ENCODE peak calls at places on chromosomes 4 and X, in six cellular contexts. One of them, this sample, is unnamed.
A peak's percentile ranks its signal among the peaks of the same experiment; 100 is the strongest.

GRCh38 chr4:1973661-1974060 is 35.1 kb downstream of the NELFA start:
- DNase-seq in A549: no peak
- DNase-seq in right lobe of liver: peak; percentile 21
- DNase-seq in upper lobe of left lung: no peak
- DNase-seq in NB4: no peak
- DNase-seq in transverse colon: no peak
- DNase-seq in this sample: no peak

GRCh38 chr4:945274-946102 is 13.2 kb downstream of the TMEM175 start:
- DNase-seq in A549: no peak
- DNase-seq in right lobe of liver: no peak
- DNase-seq in upper lobe of left lung: peak; percentile 42
- DNase-seq in NB4: no peak
- DNase-seq in transverse colon: no peak
- DNase-seq in this sample: no peak

GRCh38 chr4:3715251-3716033 is 50.7 kb upstream of the ADRA2C start:
- DNase-seq in A549: no peak
- DNase-seq in right lobe of liver: no peak
- DNase-seq in upper lobe of left lung: peak; percentile 51
- DNase-seq in NB4: no peak
- DNase-seq in transverse colon: no peak
- DNase-seq in this sample: no peak

GRCh38 chrX:39752820-39753219 is 344.9 kb downstream of the BCOR start:
- DNase-seq in A549: no peak
- DNase-seq in right lobe of liver: peak; percentile 68
- DNase-seq in upper lobe of left lung: no peak
- DNase-seq in NB4: no peak
- DNase-seq in transverse colon: no peak
- DNase-seq in this sample: no peak

GRCh38 chrX:131704136-131704695 is 160.3 kb downstream of the OR13H1 start:
- DNase-seq in A549: peak; percentile 55
- DNase-seq in right lobe of liver: no peak
- DNase-seq in upper lobe of left lung: no peak
- DNase-seq in NB4: no peak
- DNase-seq in transverse colon: peak; percentile 93
- DNase-seq in this sample: peak; percentile 91

GRCh38 chr4:111869339-111869738 is 275.9 kb upstream of the FAM241A start:
- DNase-seq in A549: no peak
- DNase-seq in right lobe of liver: no peak
- DNase-seq in upper lobe of left lung: no peak
- DNase-seq in NB4: no peak
- DNase-seq in transverse colon: no peak
- DNase-seq in this sample: no peak

GRCh38 chr4:74934016-74934821 is 1.3 kb downstream of the PARM1 start:
- DNase-seq in A549: no peak
- DNase-seq in right lobe of liver: no peak
- DNase-seq in upper lobe of left lung: peak; percentile 58
- DNase-seq in NB4: no peak
- DNase-seq in transverse colon: peak; percentile 54
- DNase-seq in this sample: peak; percentile 22

GRCh38 chr4:30757357-30757756 is 37.2 kb downstream of the PCDH7 start:
- DNase-seq in A549: no peak
- DNase-seq in right lobe of liver: no peak
- DNase-seq in upper lobe of left lung: no peak
- DNase-seq in NB4: peak; percentile 12
- DNase-seq in transverse colon: no peak
- DNase-seq in this sample: no peak

GRCh38 chrX:39017062-39017461 is 215.8 kb downstream of the MID1IP1 start:
- DNase-seq in A549: no peak
- DNase-seq in right lobe of liver: peak; percentile 48
- DNase-seq in upper lobe of left lung: no peak
- DNase-seq in NB4: no peak
- DNase-seq in transverse colon: no peak
- DNase-seq in this sample: no peak

GRCh38 chr4:4780634-4781287 is 78.7 kb upstream of the MSX1 start:
- DNase-seq in A549: no peak
- DNase-seq in right lobe of liver: no peak
- DNase-seq in upper lobe of left lung: no peak
- DNase-seq in NB4: no peak
- DNase-seq in transverse colon: no peak
- DNase-seq in this sample: no peak

GRCh38 chr4:74768857-74769525 is 25.3 kb downstream of the BTC start:
- DNase-seq in A549: peak; percentile 5
- DNase-seq in right lobe of liver: no peak
- DNase-seq in upper lobe of left lung: no peak
- DNase-seq in NB4: no peak
- DNase-seq in transverse colon: no peak
- DNase-seq in this sample: no peak

GRCh38 chr4:138222041-138222440 is 20.1 kb downstream of the SLC7A11 start:
- DNase-seq in A549: no peak
- DNase-seq in right lobe of liver: no peak
- DNase-seq in upper lobe of left lung: no peak
- DNase-seq in NB4: no peak
- DNase-seq in transverse colon: no peak
- DNase-seq in this sample: no peak

GRCh38 chrX:136822337-136823095 is 41.8 kb upstream of the ARHGEF6 start:
- DNase-seq in A549: no peak
- DNase-seq in right lobe of liver: no peak
- DNase-seq in upper lobe of left lung: no peak
- DNase-seq in NB4: no peak
- DNase-seq in transverse colon: no peak
- DNase-seq in this sample: peak; percentile 15

GRCh38 chr4:5144384-5144783 is 93.1 kb downstream of the STK32B start:
- DNase-seq in A549: no peak
- DNase-seq in right lobe of liver: no peak
- DNase-seq in upper lobe of left lung: no peak
- DNase-seq in NB4: no peak
- DNase-seq in transverse colon: no peak
- DNase-seq in this sample: no peak

GRCh38 chr4:81913427-81913878 is 441.7 kb upstream of the RASGEF1B start:
- DNase-seq in A549: peak; percentile 24
- DNase-seq in right lobe of liver: no peak
- DNase-seq in upper lobe of left lung: no peak
- DNase-seq in NB4: peak; percentile 62
- DNase-seq in transverse colon: peak; percentile 51
- DNase-seq in this sample: no peak

GRCh38 chr4:66000500-66001117 is 330.3 kb upstream of the EPHA5 start:
- DNase-seq in A549: no peak
- DNase-seq in right lobe of liver: no peak
- DNase-seq in upper lobe of left lung: no peak
- DNase-seq in NB4: no peak
- DNase-seq in transverse colon: no peak
- DNase-seq in this sample: no peak

GRCh38 chr4:153151535-153152452 is 52.4 kb upstream of the TRIM2 start:
- DNase-seq in A549: no peak
- DNase-seq in right lobe of liver: no peak
- DNase-seq in upper lobe of left lung: peak; percentile 89
- DNase-seq in NB4: peak; percentile 71
- DNase-seq in transverse colon: peak; percentile 90
- DNase-seq in this sample: peak; percentile 34

GRCh38 chr4:126395661-126396060 is 1080.9 kb downstream of the FAT4 start:
- DNase-seq in A549: no peak
- DNase-seq in right lobe of liver: no peak
- DNase-seq in upper lobe of left lung: no peak
- DNase-seq in NB4: no peak
- DNase-seq in transverse colon: no peak
- DNase-seq in this sample: no peak

GRCh38 chr4:126396121-126396520 is 1081.4 kb downstream of the FAT4 start:
- DNase-seq in A549: no peak
- DNase-seq in right lobe of liver: no peak
- DNase-seq in upper lobe of left lung: no peak
- DNase-seq in NB4: no peak
- DNase-seq in transverse colon: no peak
- DNase-seq in this sample: no peak

DNA sequence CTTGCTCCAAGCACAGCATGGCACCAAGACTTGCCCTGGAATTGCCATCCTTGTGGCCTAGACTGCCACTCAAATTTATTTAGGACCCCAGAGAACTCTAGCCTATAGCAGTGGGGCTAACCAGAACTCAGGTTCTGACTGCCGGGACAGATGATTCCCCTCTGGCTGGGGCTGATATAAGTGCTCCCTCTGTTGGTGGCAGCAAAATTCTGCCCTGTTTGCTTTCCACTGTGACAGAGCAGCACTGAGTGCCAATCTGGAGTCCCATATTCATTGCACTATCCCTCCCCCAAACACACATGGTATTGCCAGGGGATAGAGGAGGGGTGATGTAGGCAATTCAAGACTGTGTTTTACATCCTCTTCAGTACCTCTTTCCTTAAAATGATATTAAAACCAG is 1081.9 kb downstream of the FAT4 start:
- DNase-seq in A549: no peak
- DNase-seq in right lobe of liver: no peak
- DNase-seq in upper lobe of left lung: no peak
- DNase-seq in NB4: no peak
- DNase-seq in transverse colon: no peak
- DNase-seq in this sample: no peak
- TF ChIP-seq CTCF in A549: no peak
- TF ChIP-seq CTCF in right lobe of liver: no peak
- TF ChIP-seq CTCF in upper lobe of left lung: no peak
- TF ChIP-seq CTCF in NB4: no peak
- TF ChIP-seq CTCF in transverse colon: no peak
- TF ChIP-seq CTCF in this sample: no peak

DNA sequence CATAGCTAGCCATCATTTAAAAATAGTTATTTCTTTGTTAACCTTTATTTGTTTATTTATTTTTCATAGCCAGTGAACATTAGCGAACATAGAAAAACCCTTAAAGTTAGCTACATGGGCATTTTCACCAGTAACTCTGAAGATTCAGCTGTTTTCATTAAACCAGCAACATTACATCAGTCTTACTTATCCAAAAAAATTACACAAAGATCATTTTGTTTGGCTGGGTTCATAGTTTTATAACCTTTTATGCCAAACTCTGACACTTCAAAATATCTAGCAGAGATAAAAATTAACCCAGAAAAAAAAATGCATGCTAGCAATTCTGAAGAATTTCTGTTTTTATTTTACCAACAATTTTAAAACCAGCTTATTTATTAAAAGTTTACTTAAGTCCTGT is 784.1 kb downstream of the PCDH18 start:
- DNase-seq in A549: no peak
- DNase-seq in right lobe of liver: no peak
- DNase-seq in upper lobe of left lung: no peak
- DNase-seq in NB4: no peak
- DNase-seq in transverse colon: no peak
- DNase-seq in this sample: no peak
- TF ChIP-seq POLR2A in A549: no peak
- TF ChIP-seq POLR2A in right lobe of liver: no peak
- TF ChIP-seq POLR2A in upper lobe of left lung: no peak
- TF ChIP-seq POLR2A in NB4: no peak
- TF ChIP-seq POLR2A in transverse colon: no peak
- TF ChIP-seq POLR2A in this sample: no peak

DNA sequence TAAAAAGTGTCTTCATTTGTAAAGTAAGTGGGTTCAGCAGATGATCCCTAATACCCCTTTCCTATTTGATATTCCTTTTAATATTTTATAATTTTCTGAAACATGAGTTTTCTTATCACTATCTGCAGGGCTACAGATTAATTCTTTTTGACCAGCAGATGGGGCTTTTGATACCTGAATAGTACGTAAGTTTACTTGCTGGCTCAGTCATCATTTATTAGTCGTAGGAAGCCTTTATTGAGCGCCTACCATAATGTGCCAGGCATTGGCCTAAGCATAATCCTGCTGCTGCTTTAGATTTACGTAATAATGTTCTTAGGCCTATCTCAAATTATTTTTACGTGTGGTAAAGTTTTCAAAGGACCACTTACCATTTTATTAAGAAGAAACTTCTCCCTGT is 33.1 kb downstream of the OSTC start:
- DNase-seq in A549: peak; percentile 2
- DNase-seq in right lobe of liver: no peak
- DNase-seq in upper lobe of left lung: no peak
- DNase-seq in NB4: peak; percentile 24
- DNase-seq in transverse colon: no peak
- DNase-seq in this sample: no peak
- TF ChIP-seq CTCF in A549: peak; percentile 44
- TF ChIP-seq CTCF in right lobe of liver: peak; percentile 43
- TF ChIP-seq CTCF in upper lobe of left lung: no peak
- TF ChIP-seq CTCF in NB4: no peak
- TF ChIP-seq CTCF in transverse colon: peak; percentile 6
- TF ChIP-seq CTCF in this sample: no peak

DNA sequence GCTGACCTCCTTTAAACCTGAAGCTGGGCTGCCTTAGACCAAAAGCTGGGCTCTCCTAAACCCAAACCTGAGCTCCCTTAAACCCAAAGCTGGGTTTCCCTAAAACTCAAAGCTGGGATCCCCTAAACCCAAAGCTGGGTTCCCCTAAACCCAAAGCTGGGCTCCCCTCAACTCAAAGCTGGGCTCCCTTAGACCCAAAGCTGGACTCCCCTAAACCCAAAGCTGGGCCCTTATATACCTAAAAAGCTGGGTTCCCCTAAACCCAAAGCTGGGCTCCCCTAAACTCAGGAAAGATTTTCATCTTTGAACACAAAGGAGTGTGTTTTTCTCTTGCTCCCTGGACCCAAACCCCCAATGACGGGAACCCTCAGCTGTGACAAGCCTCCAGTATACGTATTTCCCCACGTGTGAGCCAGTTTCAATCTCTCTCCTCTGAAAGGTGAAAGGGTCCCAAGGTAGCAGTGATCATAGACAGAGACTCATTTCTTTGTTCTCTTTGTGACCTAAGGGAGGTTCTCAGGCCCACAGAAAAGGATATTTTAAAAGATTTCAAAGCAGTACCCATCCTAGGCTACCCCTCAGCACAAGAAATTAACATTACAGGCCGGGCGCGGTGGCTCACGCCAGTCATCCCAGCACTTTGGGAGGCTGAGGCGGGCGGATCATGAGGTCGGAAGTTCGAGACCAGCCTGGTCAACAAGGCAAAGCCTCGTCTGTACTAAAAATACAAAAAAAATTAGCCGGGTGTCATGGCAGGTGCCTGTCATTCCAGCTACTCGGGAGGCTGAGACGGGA is 31.3 kb upstream of the ASMTL start:
- DNase-seq in A549: no peak
- DNase-seq in right lobe of liver: peak; percentile 35
- DNase-seq in upper lobe of left lung: no peak
- DNase-seq in NB4: no peak
- DNase-seq in transverse colon: no peak
- DNase-seq in this sample: no peak
- TF ChIP-seq POLR2A in A549: no peak
- TF ChIP-seq POLR2A in right lobe of liver: no peak
- TF ChIP-seq POLR2A in upper lobe of left lung: no peak
- TF ChIP-seq POLR2A in NB4: no peak
- TF ChIP-seq POLR2A in transverse colon: no peak
- TF ChIP-seq POLR2A in this sample: no peak

DNA sequence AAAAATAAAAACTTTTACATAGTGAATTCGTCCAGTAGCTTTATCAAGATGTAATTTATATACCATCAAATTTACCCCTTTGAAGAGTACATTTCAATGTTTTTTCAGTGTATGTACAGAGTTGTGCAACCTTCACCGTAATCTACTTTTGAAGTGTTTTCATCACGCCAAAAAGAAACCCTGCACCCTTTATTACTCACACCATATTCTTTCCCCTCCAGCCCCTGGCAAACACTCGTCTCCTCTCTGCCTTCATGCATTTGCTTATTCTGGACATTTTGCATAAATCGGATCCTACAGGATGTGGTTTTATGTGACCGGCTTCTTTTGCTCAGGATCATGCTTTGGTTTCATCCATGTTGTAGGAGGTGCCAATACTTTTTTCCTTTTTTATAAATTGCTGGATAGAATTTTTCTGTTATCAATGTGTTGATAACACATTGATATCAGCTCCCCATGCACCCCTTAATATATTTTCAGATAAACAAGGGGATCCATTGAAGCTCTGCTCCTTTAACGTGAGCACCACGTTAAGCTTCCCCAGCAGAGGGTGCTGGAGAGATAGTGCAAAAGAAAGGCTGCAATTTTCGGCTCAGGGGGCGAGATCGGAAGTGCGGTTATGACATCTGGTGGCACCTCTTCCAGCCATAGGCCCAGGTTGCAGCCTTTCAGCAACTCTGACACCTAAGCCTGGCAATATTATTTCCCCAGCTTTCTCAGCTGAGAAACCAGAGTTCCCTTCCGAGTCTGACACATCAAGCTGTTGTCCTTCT is 100.1 kb upstream of the VCX3B start:
- DNase-seq in A549: no peak
- DNase-seq in right lobe of liver: no peak
- DNase-seq in upper lobe of left lung: no peak
- DNase-seq in NB4: peak; percentile 58
- DNase-seq in transverse colon: no peak
- DNase-seq in this sample: no peak
- TF ChIP-seq CTCF in A549: peak; percentile 9
- TF ChIP-seq CTCF in right lobe of liver: peak; percentile 37
- TF ChIP-seq CTCF in upper lobe of left lung: peak; percentile 32
- TF ChIP-seq CTCF in NB4: peak; percentile 63
- TF ChIP-seq CTCF in transverse colon: no peak
- TF ChIP-seq CTCF in this sample: no peak